ENCODE peak calls at places on chromosomes 2 and 18, in six cellular contexts. E, I, O, N, J and R are unnamed samples.

GRCh38 chr2:150878347-150878746 is 383.3 kb downstream of the RBM43 start:
- DNase-seq in N (no peak), E (peak), J (peak), O (no peak), I (peak), R (no peak)

GRCh38 chr18:42258301-42258965 is 303.4 kb downstream of the PIK3C3 start:
- DNase-seq in I (no peak), N (no peak), E (no peak), J (no peak), O (no peak), R (no peak)

GRCh38 chr2:160730296-160730995 is 236.8 kb upstream of the RBMS1 start:
- DNase-seq in O (no peak), N (no peak), I (no peak), E (no peak), J (no peak), R (no peak)

GRCh38 chr18:2719040-2719439 is 63.5 kb downstream of the SMCHD1 start:
- DNase-seq in E (no peak), J (no peak), N (no peak), O (no peak), I (no peak), R (no peak)

GRCh38 chr18:14577971-14578370 is 34.6 kb upstream of the POTEC start:
- DNase-seq in J (peak), O (no peak), I (no peak), N (no peak), E (no peak), R (no peak)

GRCh38 chr2:86062043-86062442 is 43.6 kb downstream of the POLR1A start:
- DNase-seq in N (no peak), J (peak), E (peak), O (peak), I (peak), R (no peak)

GRCh38 chr2:140744379-140744778 is 1386.4 kb downstream of the LRP1B start:
- DNase-seq in E (no peak), N (no peak), I (no peak), J (no peak), O (no peak), R (no peak)

GRCh38 chr2:84805250-84805917 is 75.5 kb downstream of the TRABD2A start:
- DNase-seq in I (no peak), E (no peak), N (no peak), O (no peak), J (no peak), R (peak)

GRCh38 chr2:215119847-215120246 is 18.6 kb downstream of the ABCA12 start:
- DNase-seq in I (no peak), N (no peak), J (no peak), O (no peak), E (no peak), R (no peak)

GRCh38 chr2:101975171-101975870 is 16.4 kb upstream of the IL1R2 start:
- DNase-seq in J (no peak), O (no peak), I (no peak), N (no peak), E (no peak), R (no peak)

GRCh38 chr2:158391876-158392275 is 64.7 kb downstream of the CCDC148 start:
- DNase-seq in I (peak), N (no peak), J (peak), E (peak), O (peak), R (no peak)

DNA sequence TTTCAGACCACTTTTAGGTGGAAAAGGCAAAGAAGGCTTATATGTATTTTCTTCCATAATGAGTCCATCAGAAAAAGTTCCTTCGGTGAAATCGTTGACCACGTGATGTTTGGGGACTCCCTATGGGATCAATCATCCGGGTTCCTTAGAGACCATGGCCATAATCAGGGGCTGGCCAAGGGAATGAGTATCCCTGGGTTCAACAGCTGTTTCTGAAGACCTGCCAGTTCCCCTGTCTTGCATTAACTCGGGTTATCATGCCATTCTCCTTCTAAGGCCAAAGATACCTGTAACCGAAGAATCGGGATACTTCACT is 18.7 kb upstream of the TMEM177 start:
- DNase-seq in J (no peak), E (no peak), N (no peak), I (no peak), O (no peak), R (no peak)
- TF ChIP-seq CTCF in J (no peak), E (no peak), N (no peak), I (no peak), O (no peak), R (no peak)

GRCh38 chr2:110854355-110855081 is 122.1 kb downstream of the ACOXL start:
- DNase-seq in J (peak), I (no peak), O (no peak), E (peak), N (no peak), R (no peak)
- TF ChIP-seq CTCF in J (peak), I (peak), O (peak), E (no peak), N (peak), R (peak)

DNA sequence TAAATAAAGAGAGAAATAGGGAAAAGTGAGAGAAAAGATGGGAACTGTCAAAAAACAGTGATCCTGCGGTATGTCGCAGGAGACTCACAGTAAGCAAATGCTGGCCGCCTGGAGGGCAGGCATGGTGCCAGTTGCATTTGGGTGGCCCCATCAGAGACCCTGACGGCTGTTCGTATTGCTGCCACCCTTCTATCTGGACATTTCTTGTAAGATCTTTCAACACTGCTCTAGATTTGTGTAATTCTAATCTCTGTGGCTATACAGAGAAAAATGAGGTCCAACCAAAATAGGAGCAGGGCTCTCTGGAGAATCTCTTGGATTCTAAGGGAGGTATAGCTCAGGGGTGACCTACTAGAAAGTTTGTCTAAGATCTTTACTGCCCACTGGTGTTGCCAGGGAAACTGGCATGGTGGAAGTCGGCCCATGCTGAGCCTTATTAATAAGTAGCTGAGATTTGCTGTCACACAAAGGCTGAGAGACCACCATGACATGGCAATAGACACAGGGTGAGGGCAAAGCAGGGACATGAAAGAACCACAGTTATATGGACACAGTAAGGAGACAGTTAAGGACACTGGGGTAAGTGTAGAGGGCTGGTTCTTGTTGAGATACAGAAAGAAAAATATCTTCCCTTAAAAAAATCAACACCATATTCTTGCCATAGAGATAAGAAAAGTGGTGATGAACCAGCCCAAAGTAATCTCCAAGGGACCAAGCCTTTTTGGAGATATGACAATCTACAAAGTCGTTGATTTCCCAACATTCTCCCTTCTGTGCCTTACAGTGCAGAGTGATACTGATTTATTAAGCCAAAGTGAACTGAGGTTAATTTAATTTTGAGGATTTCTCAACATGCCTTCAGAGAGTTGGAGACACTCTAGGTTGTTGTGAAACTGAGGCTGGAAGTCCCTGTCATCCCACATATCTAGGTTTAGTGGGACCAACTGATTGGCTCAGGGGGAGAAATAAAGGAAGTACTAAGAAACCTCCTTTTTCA is 26.3 kb upstream of the FZD7 start:
- DNase-seq in N (no peak), I (no peak), O (no peak), J (no peak), E (no peak), R (no peak)
- TF ChIP-seq CTCF in N (no peak), I (peak), O (no peak), J (peak), E (no peak), R (no peak)

GRCh38 chr18:34528177-34528576 is 181.9 kb upstream of the DTNA start:
- DNase-seq in O (peak), N (no peak), E (no peak), J (no peak), I (no peak), R (no peak)
- TF ChIP-seq CTCF in O (no peak), N (no peak), E (no peak), J (no peak), I (no peak), R (no peak)

GRCh38 chr2:27212626-27213471 is 781 bp upstream of the SLC5A6 start:
- DNase-seq in N (no peak), O (no peak), E (peak), J (peak), I (peak), R (no peak)
- TF ChIP-seq CTCF in N (no peak), O (no peak), E (peak), J (no peak), I (no peak), R (no peak)

DNA sequence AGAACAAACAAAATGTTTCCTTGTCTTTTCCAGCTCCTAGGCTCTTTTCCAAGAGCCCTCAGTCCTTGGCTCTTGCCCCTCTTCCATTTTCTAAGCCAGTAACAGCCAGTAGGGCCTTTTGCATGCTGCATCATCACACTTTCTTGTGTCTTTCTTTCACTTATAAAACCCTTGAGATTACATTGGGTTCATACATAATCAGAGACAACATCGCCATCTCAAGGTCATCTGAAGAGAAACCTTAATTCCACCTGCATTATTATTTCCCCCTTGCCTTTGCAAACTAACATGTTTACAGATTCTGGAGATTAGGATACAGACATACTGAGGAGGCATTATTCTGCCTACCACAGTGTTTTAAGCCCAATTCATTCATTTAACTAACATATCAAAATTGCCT is 697.3 kb downstream of the TRIB2 start:
- DNase-seq in I (no peak), J (no peak), N (no peak), O (no peak), E (no peak), R (no peak)
- TF ChIP-seq CTCF in I (no peak), J (no peak), N (no peak), O (no peak), E (no peak), R (no peak)

GRCh38 chr18:63344918-63345317 is 22.1 kb downstream of the KDSR start:
- DNase-seq in I (no peak), E (no peak), J (no peak), N (no peak), O (no peak), R (no peak)

GRCh38 chr18:63342206-63342605 is 22.6 kb upstream of the BCL2 start:
- DNase-seq in J (peak), I (no peak), O (peak), N (peak), E (peak), R (no peak)

GRCh38 chr18:63344263-63344662 is 22.7 kb downstream of the KDSR start:
- DNase-seq in J (no peak), N (no peak), E (no peak), I (no peak), O (no peak), R (no peak)

GRCh38 chr18:63336366-63337099 is 17.0 kb upstream of the BCL2 start:
- DNase-seq in N (no peak), I (peak), E (peak), J (peak), O (peak), R (peak)

GRCh38 chr18:63339920-63340484 is 20.4 kb upstream of the BCL2 start:
- DNase-seq in O (peak), N (no peak), E (peak), J (peak), I (no peak), R (no peak)
- TF ChIP-seq CTCF in O (peak), N (peak), E (peak), J (peak), I (peak), R (peak)